ENCODE peak calls at places on chromosomes 12 and 14, in ten cellular contexts. T is WERI-Rb-1, Z is upper lobe of left lung, C is PC-9, D is cardiac fibroblast, O is suprapubic skin, F is lower lobe of right lung, M is foreskin fibroblast, W is cardiac muscle cell, L is K562. S is an unnamed sample.

GRCh38 chr14:95068521-95068920 is 88.8 kb downstream of the DICER1 start:
- DNase-seq in T (no peak), Z (peak), C (no peak), D (no peak), O (peak), F (no peak), M (no peak), W (no peak), L (no peak), S (no peak)

GRCh38 chr14:49594347-49595089 is 4.2 kb upstream of the LRR1 start:
- DNase-seq in T (no peak), Z (no peak), C (no peak), D (peak), O (no peak), F (no peak), M (peak), W (peak), L (peak), S (no peak)

GRCh38 chr12:68905731-68906130 is 27.2 kb downstream of the CPM start:
- DNase-seq in T (no peak), Z (no peak), C (no peak), D (no peak), O (no peak), F (no peak), M (no peak), W (no peak), L (peak), S (no peak)

GRCh38 chr14:20631821-20632389 is 9.6 kb downstream of the OR6S1 start:
- DNase-seq in T (no peak), Z (peak), C (peak), D (peak), O (no peak), F (peak), M (peak), W (peak), L (peak), S (peak)

GRCh38 chr14:74302634-74303569 is at the start of gene ABCD4:
- DNase-seq in T (peak), Z (peak), C (peak), D (peak), O (peak), F (peak), M (peak), W (peak), L (peak), S (peak)

GRCh38 chr12:30507576-30507975 is 188.1 kb downstream of the IPO8 start:
- DNase-seq in T (no peak), Z (no peak), C (no peak), D (no peak), O (no peak), F (no peak), M (no peak), W (no peak), L (no peak), S (no peak)

GRCh38 chr14:38336298-38336697 is 80.4 kb upstream of the CLEC14A start:
- DNase-seq in T (no peak), Z (no peak), C (no peak), D (no peak), O (no peak), F (no peak), M (peak), W (no peak), L (no peak), S (no peak)

GRCh38 chr12:50104614-50105366 is 982 bp downstream of the GPD1 start:
- DNase-seq in T (no peak), Z (no peak), C (no peak), D (peak), O (no peak), F (no peak), M (no peak), W (no peak), L (no peak), S (no peak)

GRCh38 chr14:23071975-23072539 is 14.7 kb upstream of the CDH24 start:
- DNase-seq in T (no peak), Z (no peak), C (peak), D (no peak), O (no peak), F (no peak), M (peak), W (no peak), L (no peak), S (no peak)

GRCh38 chr14:73712540-73713141 is 1.5 kb downstream of the PNMA1 start:
- DNase-seq in T (no peak), Z (no peak), C (no peak), D (no peak), O (no peak), F (no peak), M (peak), W (peak), L (peak), S (no peak)

GRCh38 chr12:50234347-50234746 is 49.0 kb downstream of the LIMA1 start:
- DNase-seq in T (no peak), Z (no peak), C (no peak), D (no peak), O (no peak), F (no peak), M (peak), W (no peak), L (peak), S (no peak)

GRCh38 chr12:117486840-117487659 is 125.6 kb upstream of the NOS1 start:
- DNase-seq in T (no peak), Z (peak), C (peak), D (no peak), O (no peak), F (no peak), M (peak), W (no peak), L (no peak), S (no peak)

GRCh38 chr14:79836577-79836976 is 374.7 kb downstream of the DIO2 start:
- DNase-seq in T (no peak), Z (no peak), C (no peak), D (no peak), O (no peak), F (no peak), M (peak), W (no peak), L (no peak), S (no peak)

GRCh38 chr12:50242751-50243191 is 40.5 kb downstream of the LIMA1 start:
- DNase-seq in T (no peak), Z (no peak), C (no peak), D (peak), O (no peak), F (no peak), M (peak), W (no peak), L (no peak), S (no peak)

GRCh38 chr12:57837779-57838562 is 8.6 kb downstream of the CTDSP2 start:
- DNase-seq in T (no peak), Z (no peak), C (no peak), D (peak), O (no peak), F (peak), M (peak), W (peak), L (no peak), S (peak)

DNA sequence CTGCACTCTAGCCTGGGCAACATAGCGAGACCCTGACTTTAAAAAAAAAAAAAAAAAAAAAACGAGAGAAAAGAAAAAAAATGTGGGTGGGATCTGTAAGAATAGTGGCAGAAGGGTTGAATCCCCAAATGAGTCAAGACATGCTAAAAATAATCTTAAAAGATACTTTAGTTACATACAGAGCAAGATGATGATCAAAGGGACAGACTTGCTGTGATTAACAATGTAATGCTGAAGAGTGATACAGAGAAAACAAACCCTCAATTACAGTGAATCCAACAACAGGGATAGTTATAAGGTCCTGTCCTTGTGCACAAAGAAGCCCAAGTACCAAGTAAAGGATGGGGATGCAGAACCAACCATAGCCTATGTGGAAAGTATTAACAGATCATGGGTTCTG is 80.3 kb downstream of the DCAF5 start:
- DNase-seq in T (no peak), Z (no peak), C (no peak), D (no peak), O (no peak), F (no peak), M (no peak), W (no peak), L (no peak), S (no peak)
- TF ChIP-seq CTCF in T (no peak), Z (no peak), C (no peak), D (no peak), O (no peak), F (no peak), M (no peak), W (no peak), L (no peak), S (no peak)

DNA sequence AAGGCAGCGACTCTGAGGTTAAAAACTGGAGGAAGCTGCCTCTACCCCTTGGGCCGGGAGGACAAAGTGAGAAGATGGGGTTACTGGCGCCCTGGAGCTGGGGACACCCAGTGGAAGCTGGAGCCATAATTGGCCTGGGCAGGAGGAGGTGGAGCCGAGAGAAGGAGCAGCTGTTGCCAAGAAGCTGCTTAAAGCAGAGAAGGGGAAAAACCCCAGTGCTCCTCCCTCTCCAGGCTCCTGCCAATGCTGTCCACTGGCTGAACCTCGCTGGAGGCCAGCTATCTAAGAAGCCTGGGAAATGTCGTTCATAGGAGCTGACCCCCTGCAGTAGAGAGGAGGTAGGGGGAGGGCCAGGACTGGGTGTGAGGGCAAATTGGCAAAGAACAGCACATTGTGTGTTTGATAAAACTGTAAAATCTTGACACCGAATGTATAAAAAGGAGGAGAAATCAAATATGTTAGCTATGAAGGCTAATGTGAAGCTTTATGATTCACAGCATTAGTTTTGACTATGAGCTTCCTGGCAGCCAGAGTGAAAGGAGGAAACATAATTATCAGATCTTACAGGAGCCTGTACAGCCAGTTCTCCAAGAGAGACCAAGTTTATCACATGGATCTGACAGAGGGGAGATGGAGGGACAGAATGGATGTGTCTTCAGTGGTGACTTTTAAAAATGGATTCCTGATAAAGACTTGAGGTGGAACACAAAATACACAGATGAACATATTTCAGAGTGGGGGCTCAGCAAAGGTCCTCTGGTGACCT is 9.5 kb downstream of the HHIPL1 start:
- DNase-seq in T (peak), Z (no peak), C (peak), D (peak), O (no peak), F (peak), M (peak), W (peak), L (no peak), S (no peak)
- TF ChIP-seq CTCF in T (peak), Z (no peak), C (no peak), D (peak), O (no peak), F (no peak), M (no peak), W (peak), L (no peak), S (no peak)

DNA sequence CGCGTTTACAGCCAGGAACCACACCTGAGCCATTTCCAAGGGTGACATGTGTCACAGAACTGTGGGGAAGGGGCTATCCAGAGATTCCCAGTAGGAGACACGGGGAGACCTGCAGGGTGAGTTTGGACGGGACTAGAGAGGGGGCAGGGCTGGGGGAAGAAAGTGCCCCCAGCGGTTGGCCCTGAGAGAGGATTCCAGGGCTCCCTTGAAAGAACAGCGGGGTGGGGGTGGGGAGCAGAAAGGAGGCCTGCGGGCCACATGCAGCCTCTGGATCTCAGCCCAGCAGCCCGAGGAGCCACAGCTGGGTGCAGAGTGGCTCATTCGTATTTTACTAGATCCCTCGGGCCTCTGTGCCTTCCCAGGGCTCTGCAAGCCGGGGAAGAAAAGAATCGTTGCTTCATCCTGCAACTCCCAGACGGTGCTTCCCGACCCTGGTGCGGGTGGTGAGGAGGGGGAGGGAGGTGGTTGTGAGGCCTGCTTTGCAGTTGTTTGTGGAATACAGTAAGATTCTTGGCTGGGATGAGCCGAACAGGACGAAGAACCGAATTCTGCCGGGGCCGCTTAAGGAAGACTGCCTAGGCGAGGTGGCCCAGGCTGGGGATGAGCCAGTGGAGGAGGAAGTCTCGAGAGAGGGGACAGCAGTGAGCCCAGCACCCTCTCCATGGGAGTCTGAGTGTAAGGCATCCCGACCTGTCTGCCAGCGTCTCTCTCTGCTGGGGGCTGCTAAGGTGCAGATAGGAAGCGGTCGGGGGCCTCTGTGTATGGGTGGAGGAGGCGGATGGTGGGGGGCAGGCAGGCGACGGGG is 36.1 kb upstream of the ANKRD9 start:
- DNase-seq in T (peak), Z (no peak), C (peak), D (peak), O (no peak), F (no peak), M (peak), W (peak), L (no peak), S (peak)
- TF ChIP-seq CTCF in T (peak), Z (no peak), C (no peak), D (no peak), O (no peak), F (no peak), M (peak), W (peak), L (no peak), S (no peak)

DNA sequence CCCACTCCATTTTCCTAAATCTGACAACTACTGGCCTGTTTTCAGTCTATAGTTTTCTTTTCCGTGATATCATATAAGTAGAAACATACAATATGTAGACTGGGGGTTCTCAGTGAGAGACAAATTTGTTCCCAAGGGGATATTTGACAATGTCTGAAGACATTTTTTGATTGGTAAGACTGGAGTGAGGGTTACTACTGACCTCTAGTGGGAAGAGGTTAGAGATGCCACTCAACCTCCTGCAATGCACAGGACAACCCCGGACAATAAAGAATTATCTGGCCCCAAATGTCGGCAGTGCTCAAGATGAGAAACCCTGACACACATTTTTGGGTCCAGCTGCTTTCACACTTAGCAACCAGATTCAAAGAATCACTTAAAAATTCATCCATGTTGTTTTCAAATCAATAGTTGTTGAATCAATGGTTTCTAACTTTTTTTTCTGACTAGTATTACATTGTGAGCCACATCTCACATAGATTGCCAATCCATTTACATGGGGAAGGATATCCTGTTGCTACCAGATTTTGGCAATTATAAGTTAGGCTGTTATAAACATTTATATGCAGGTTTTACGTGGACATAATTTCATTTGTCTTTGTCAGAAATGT is 307.1 kb downstream of the RPL10L start:
- DNase-seq in T (peak), Z (no peak), C (peak), D (peak), O (no peak), F (no peak), M (peak), W (peak), L (no peak), S (no peak)
- TF ChIP-seq CTCF in T (peak), Z (no peak), C (peak), D (peak), O (peak), F (peak), M (peak), W (peak), L (no peak), S (peak)

DNA sequence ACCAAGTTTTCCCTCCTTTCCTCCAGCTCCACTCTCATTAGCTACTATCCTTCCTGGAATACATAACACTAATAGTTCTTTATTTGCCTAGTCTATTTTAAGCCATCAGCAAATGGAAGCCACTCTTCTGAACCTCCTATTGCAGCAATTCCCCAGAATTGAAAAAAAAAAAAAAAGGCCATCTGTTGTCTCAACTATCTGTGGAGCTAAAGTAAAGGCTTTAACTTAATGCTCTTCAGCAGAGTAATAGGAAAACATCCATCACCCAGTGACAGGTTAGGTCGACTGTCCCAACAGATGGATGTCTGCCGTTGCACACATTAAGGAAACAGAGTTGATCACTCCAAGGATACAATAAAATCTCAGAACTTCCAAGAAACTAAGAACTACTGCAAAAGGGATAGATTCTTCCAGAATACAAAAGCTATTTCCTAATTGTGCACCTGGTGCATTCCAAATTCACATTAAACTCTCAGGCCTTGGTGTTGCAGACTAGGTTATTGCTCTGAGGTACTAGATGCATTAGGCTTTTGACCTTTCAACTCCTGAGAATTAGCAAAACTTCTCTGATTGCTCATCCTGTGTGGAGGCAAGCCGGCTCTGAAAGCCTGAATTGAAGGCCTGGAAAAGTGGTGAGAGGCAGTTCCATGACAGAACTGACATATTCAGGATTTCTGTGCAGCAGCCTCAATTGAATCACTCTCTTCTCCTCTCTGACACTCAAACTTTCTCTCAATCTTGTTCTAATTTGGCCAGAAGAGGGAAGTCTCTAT is 238.4 kb upstream of the HMGA2 start:
- DNase-seq in T (peak), Z (no peak), C (no peak), D (no peak), O (no peak), F (no peak), M (no peak), W (no peak), L (no peak), S (no peak)
- TF ChIP-seq CTCF in T (no peak), Z (no peak), C (no peak), D (no peak), O (no peak), F (no peak), M (no peak), W (no peak), L (no peak), S (no peak)

GRCh38 chr12:132517013-132517739 is 27.2 kb downstream of the FBRSL1 start:
- DNase-seq in T (no peak), Z (peak), C (no peak), D (no peak), O (no peak), F (no peak), M (no peak), W (no peak), L (no peak), S (no peak)

GRCh38 chr12:132516064-132517012 is 26.4 kb downstream of the FBRSL1 start:
- DNase-seq in T (no peak), Z (no peak), C (no peak), D (no peak), O (no peak), F (no peak), M (no peak), W (no peak), L (no peak), S (no peak)

GRCh38 chr12:132518354-132518992 is 28.5 kb downstream of the FBRSL1 start:
- DNase-seq in T (no peak), Z (no peak), C (no peak), D (no peak), O (no peak), F (no peak), M (no peak), W (no peak), L (no peak), S (no peak)

GRCh38 chr12:132514838-132515237 is 24.9 kb downstream of the FBRSL1 start:
- DNase-seq in T (no peak), Z (no peak), C (no peak), D (no peak), O (no peak), F (no peak), M (no peak), W (no peak), L (no peak), S (no peak)

GRCh38 chr12:132517740-132518100 is 27.8 kb downstream of the FBRSL1 start:
- DNase-seq in T (no peak), Z (peak), C (no peak), D (no peak), O (no peak), F (no peak), M (no peak), W (no peak), L (no peak), S (no peak)
- TF ChIP-seq CTCF in T (no peak), Z (no peak), C (no peak), D (no peak), O (no peak), F (no peak), M (no peak), W (no peak), L (no peak), S (no peak)

DNA sequence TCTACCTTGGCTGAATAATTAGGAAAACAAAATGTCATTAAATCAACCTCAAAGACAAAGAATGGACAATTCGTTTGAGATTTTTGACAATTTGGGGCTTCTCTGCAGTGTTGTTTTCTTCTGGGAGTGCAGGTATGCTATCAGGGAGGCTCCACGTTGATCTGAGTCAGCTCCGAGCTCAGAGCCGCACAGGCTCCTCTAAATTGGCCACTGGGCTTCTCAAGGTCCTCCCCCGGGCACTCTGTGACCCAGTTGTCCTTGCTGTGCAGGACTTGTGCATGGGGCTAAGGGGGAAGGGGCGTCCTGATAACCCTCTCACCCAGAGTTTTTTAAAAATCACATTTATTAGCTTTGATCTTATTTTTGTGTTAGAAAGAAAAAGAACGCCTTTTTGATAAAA is 52.7 kb downstream of the TBX3 start:
- DNase-seq in T (no peak), Z (no peak), C (no peak), D (no peak), O (no peak), F (no peak), M (no peak), W (no peak), L (no peak), S (no peak)
- TF ChIP-seq CTCF in T (no peak), Z (no peak), C (no peak), D (no peak), O (no peak), F (no peak), M (no peak), W (no peak), L (no peak), S (no peak)